ENCODE peak calls at places on chromosomes 16 and 17, in four cellular contexts. B is PC-9, H is lower lobe of right lung, X is PC-3. S is an unnamed sample.

GRCh38 chr17:20926532-20926931 is 116.3 kb downstream of the USP22 start:
- DNase-seq in B (peak), H (no peak), X (peak), S (no peak)

GRCh38 chr17:67491009-67491677 is 114.1 kb downstream of the PITPNC1 start:
- DNase-seq in B (peak), H (peak), X (no peak), S (no peak)

GRCh38 chr16:51148674-51149228 is 2.3 kb downstream of the SALL1 start:
- DNase-seq in B (no peak), H (no peak), X (no peak), S (no peak)

GRCh38 chr17:79524201-79524882 is 86.5 kb downstream of the RBFOX3 start:
- DNase-seq in B (no peak), H (no peak), X (no peak), S (no peak)

GRCh38 chr16:4347010-4347409 is 4.1 kb downstream of the PAM16 start:
- DNase-seq in B (no peak), H (no peak), X (no peak), S (no peak)

GRCh38 chr16:2819179-2819938 is 2.3 kb downstream of the PRSS21 start:
- DNase-seq in B (no peak), H (peak), X (no peak), S (no peak)

GRCh38 chr16:65889533-65889966 is 476.9 kb upstream of the CDH5 start:
- DNase-seq in B (peak), H (no peak), X (peak), S (no peak)

GRCh38 chr16:2035431-2036199 is 8.9 kb downstream of the NHERF2 start:
- DNase-seq in B (no peak), H (peak), X (peak), S (no peak)

GRCh38 chr16:4488486-4488967 is 12.3 kb downstream of the HMOX2 start:
- DNase-seq in B (no peak), H (no peak), X (no peak), S (no peak)

GRCh38 chr17:55212880-55213279 is 51.9 kb upstream of the HLF start:
- DNase-seq in B (no peak), H (no peak), X (peak), S (no peak)

GRCh38 chr16:53098526-53099317 is 43.9 kb downstream of the CHD9 start:
- DNase-seq in B (peak), H (peak), X (peak), S (peak)

GRCh38 chr16:16867994-16868393 is 489.1 kb downstream of the NPIPA7 start:
- DNase-seq in B (no peak), H (no peak), X (no peak), S (no peak)

GRCh38 chr17:75970011-75970523 is 8.9 kb downstream of the ACOX1 start:
- DNase-seq in B (peak), H (no peak), X (peak), S (no peak)

GRCh38 chr17:48510761-48511604 is 19.8 kb downstream of the HOXB1 start:
- DNase-seq in B (peak), H (no peak), X (peak), S (peak)

GRCh38 chr16:27761816-27762215 is 211.9 kb downstream of the KATNIP start:
- DNase-seq in B (no peak), H (peak), X (no peak), S (no peak)
- H3K27ac ChIP-seq in B (no peak), H (no peak), X (no peak), S (no peak)

GRCh38 chr17:28473542-28473941 is at the start of gene SLC13A2:
- DNase-seq in B (no peak), H (no peak), X (no peak), S (no peak)
- TF ChIP-seq CTCF in B (no peak), H (no peak), X (no peak), S (no peak)

DNA sequence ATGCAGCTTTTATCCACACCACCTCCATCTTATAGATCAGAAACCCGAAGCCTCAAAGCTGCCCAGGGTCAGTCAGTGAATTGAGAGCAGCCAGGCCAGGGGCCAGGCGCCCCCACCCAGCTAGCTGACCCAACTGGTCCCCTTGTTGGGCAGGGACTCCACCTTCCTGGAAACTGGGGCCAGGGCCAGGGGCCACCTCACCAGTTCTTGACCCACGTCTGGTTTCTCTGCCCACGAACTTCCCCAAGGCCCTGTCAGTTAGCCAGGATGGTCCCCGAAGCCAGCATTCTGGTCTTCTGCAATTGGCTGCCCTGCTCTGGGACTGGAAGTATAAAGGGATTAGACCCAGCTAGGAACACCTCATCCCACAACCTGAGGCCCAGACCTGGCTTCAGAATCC is 2.4 kb downstream of the FAM83G start:
- DNase-seq in B (no peak), H (no peak), X (no peak), S (no peak)
- H3K27ac ChIP-seq in B (no peak), H (no peak), X (no peak), S (no peak)

GRCh38 chr16:30956601-30957455 is 726 bp upstream of the SETD1A start:
- DNase-seq in B (peak), H (peak), X (peak), S (peak)
- TF ChIP-seq CTCF in B (peak), H (peak), X (no peak), S (no peak)

GRCh38 chr17:77608431-77608830 is 350.1 kb upstream of the TNRC6C start:
- DNase-seq in B (no peak), H (no peak), X (no peak), S (no peak)

GRCh38 chr17:77610980-77611641 is 347.4 kb upstream of the TNRC6C start:
- DNase-seq in B (no peak), H (no peak), X (no peak), S (peak)

GRCh38 chr17:77609553-77610517 is 348.7 kb upstream of the TNRC6C start:
- DNase-seq in B (no peak), H (no peak), X (no peak), S (peak)

GRCh38 chr17:77611791-77612466 is 346.6 kb upstream of the TNRC6C start:
- DNase-seq in B (no peak), H (no peak), X (no peak), S (no peak)

DNA sequence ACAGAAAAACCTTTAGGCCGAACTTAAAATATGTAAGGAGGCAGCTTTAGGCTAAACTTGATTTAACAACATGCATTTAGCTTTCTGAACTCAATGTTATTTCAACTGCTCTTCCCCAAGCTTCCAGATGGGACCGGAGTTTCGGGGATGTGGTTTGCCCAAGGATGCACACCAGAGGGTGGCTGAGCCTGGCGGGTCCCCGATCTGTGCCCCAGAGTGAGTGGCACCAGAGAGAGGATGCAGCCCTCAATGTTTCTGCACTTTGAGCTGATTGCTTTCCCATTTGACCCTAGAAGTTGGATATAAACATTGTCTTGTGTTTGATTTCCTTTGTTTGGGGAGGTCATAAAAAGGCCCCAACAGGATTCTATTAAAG is 348.0 kb upstream of the TNRC6C start:
- DNase-seq in B (no peak), H (no peak), X (no peak), S (no peak)
- H3K27ac ChIP-seq in B (no peak), H (no peak), X (no peak), S (peak)

GRCh38 chr16:89547860-89548259 is 12.6 kb upstream of the RPL13 start:
- DNase-seq in B (no peak), H (no peak), X (no peak), S (no peak)

GRCh38 chr16:89546781-89547180 is 13.7 kb upstream of the RPL13 start:
- DNase-seq in B (no peak), H (no peak), X (no peak), S (no peak)

GRCh38 chr16:89547291-89547690 is 13.2 kb upstream of the RPL13 start:
- DNase-seq in B (no peak), H (no peak), X (no peak), S (no peak)

GRCh38 chr16:89549007-89549700 is 11.3 kb upstream of the RPL13 start:
- DNase-seq in B (no peak), H (no peak), X (no peak), S (no peak)

DNA sequence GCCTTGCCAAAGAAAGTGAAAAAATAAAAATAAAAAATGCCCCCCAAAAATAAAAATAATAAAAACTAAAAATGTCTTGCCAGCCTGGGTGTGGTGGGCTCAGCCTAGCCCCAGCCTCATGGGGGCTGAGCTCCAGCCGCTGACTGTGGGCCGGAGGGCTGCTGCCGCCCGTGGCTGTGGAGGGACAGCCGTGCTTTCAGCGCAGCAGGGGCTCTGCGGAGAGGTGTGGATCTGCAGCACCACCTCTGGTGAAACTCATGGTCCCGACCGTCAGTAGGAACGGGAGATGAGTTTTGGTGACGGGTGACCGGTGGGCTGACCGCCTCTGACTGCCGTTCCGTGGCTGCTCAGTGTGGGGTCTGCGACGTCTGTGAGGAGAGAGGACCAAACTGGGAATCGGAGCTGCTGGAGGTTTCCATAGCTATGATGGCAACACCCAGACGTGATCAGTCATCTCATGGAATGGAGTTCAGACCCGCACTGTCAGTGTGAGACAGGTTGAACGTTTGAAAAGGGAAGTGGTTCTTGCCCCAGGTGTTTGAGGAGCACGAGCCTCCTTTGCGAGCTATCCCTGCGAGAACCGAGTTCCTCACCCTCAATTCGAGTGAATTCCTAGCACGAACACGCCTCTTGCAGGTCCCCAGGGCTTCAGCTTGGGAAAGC is 12.0 kb upstream of the RPL13 start:
- DNase-seq in B (no peak), H (no peak), X (no peak), S (no peak)
- TF ChIP-seq CTCF in B (no peak), H (no peak), X (no peak), S (no peak)